ENCODE peak calls at places on chromosomes 3 and 15, in nine cellular contexts. N, S, Q, B, T, A, L, M and I are unnamed samples.
A peak's percentile ranks its signal among the peaks of the same experiment; 100 is the strongest.

GRCh38 chr3:24850245-24850644 is 355.6 kb upstream of the THRB start:
- DNase-seq in A (no peak), Q (no peak), L (no peak), T (no peak), B (no peak), M (no peak), N (no peak), S (no peak), I (no peak)

GRCh38 chr15:64398575-64398974 is 10.9 kb downstream of the TRIP4 start:
- DNase-seq in N (no peak), S (no peak), Q (no peak), A (no peak), L (no peak), B (no peak), T (no peak), M (no peak), I (no peak)

GRCh38 chr3:147513785-147514184 is 104.6 kb downstream of the ZIC1 start:
- DNase-seq in B (no peak), L (peak; percentile 70), N (no peak), M (no peak), S (no peak), Q (no peak), A (no peak), T (no peak), I (no peak)

GRCh38 chr15:87660494-87661129 is 595.9 kb downstream of the NTRK3 start:
- DNase-seq in N (no peak), T (no peak), B (no peak), A (no peak), L (peak; percentile 3), Q (no peak), M (no peak), S (no peak), I (no peak)

GRCh38 chr3:98445949-98446406 is 17.0 kb upstream of the OR5K1 start:
- DNase-seq in M (no peak), Q (no peak), S (no peak), L (no peak), N (no peak), T (no peak), A (no peak), B (no peak), I (no peak)

GRCh38 chr15:57133127-57133968 is 214.9 kb downstream of the TCF12 start:
- DNase-seq in S (peak; percentile 41), Q (no peak), A (no peak), N (no peak), M (no peak), T (peak; percentile 42), L (peak; percentile 48), B (no peak), I (no peak)

GRCh38 chr3:107910713-107911259 is 180.0 kb downstream of the CD47 start:
- DNase-seq in N (no peak), A (no peak), T (peak; percentile 75), L (no peak), M (no peak), B (no peak), Q (no peak), S (no peak), I (no peak)

GRCh38 chr15:49045691-49046112 is 544 bp downstream of the SECISBP2L start:
- DNase-seq in S (peak; percentile 58), B (peak; percentile 12), Q (no peak), A (no peak), T (peak; percentile 22), N (no peak), M (no peak), L (peak; percentile 74), I (peak; percentile 53)

GRCh38 chr3:127987309-127987995 is 64.8 kb upstream of the SEC61A1 start:
- DNase-seq in Q (no peak), L (no peak), N (no peak), A (no peak), M (no peak), T (no peak), S (no peak), B (no peak), I (no peak)

GRCh38 chr3:55246016-55246415 is 241.1 kb downstream of the WNT5A start:
- DNase-seq in M (no peak), T (no peak), L (no peak), B (no peak), S (peak; percentile 16), N (no peak), A (no peak), Q (peak; percentile 24), I (peak; percentile 31)

GRCh38 chr3:157134620-157135191 is 25.2 kb downstream of the CCNL1 start:
- DNase-seq in A (no peak), Q (no peak), M (no peak), T (no peak), L (no peak), S (no peak), B (no peak), N (no peak), I (no peak)

GRCh38 chr3:131072099-131072559 is 45.5 kb downstream of the NEK11 start:
- DNase-seq in T (no peak), M (no peak), N (no peak), L (no peak), A (no peak), Q (no peak), B (no peak), S (peak; percentile 19), I (peak; percentile 39)

GRCh38 chr15:84702961-84703482 is 12.9 kb downstream of the SEC11A start:
- DNase-seq in Q (no peak), S (peak; percentile 56), L (no peak), B (no peak), N (no peak), M (no peak), T (no peak), A (no peak), I (peak; percentile 16)

GRCh38 chr3:72738752-72739520 is 109.3 kb downstream of the SHQ1 start:
- DNase-seq in S (peak; percentile 16), T (peak; percentile 85), A (peak; percentile 58), L (peak; percentile 73), Q (no peak), B (peak; percentile 23), N (no peak), M (peak; percentile 80), I (no peak)

GRCh38 chr3:170761103-170761502 is 108.9 kb downstream of the RPL22L1 start:
- DNase-seq in S (no peak), Q (no peak), A (no peak), M (no peak), B (no peak), N (no peak), T (no peak), L (no peak), I (no peak)

GRCh38 chr3:24640330-24640877 is 145.8 kb upstream of the THRB start:
- DNase-seq in L (peak; percentile 51), T (no peak), S (peak; percentile 40), M (no peak), N (no peak), Q (no peak), B (peak; percentile 36), A (no peak), I (peak; percentile 78)

GRCh38 chr15:70154440-70155347 is 57.0 kb upstream of the TLE3 start:
- DNase-seq in S (peak; percentile 85), L (peak; percentile 59), B (no peak), T (no peak), Q (no peak), M (no peak), N (no peak), A (no peak), I (no peak)

GRCh38 chr3:160154033-160154432 is 71.2 kb upstream of the C3orf80 start:
- DNase-seq in L (no peak), T (no peak), B (no peak), N (no peak), A (no peak), Q (peak; percentile 20), M (no peak), S (peak; percentile 74), I (peak; percentile 23)

GRCh38 chr15:67419705-67420104 is 101.2 kb upstream of the C15orf61 start:
- DNase-seq in A (no peak), Q (no peak), M (no peak), T (no peak), S (no peak), B (no peak), N (no peak), L (no peak), I (no peak)